ENCODE peak calls at places on chromosomes 11 and 22, in eight cellular contexts. G is aorta; Q is CD8-positive, alpha-beta T cell; H is heart left ventricle; A is GM12878; C is sigmoid colon; O is CD8-positive, alpha-beta memory T cell; J is effector memory CD4-positive, alpha-beta T cell. V is an unnamed sample.

GRCh38 chr11:100887659-100888058 is 200.6 kb downstream of the ARHGAP42 start:
- DNase-seq in H (no peak), O (no peak), J (no peak), Q (no peak), G (no peak), C (no peak), A (no peak), V (no peak)

GRCh38 chr11:103109818-103110388 is 677 bp downstream of the DYNC2H1 start:
- DNase-seq in A (no peak), O (no peak), Q (no peak), C (no peak), H (no peak), G (peak; percentile 42), J (no peak), V (no peak)

GRCh38 chr11:62546937-62547625 is 475 bp upstream of the AHNAK start:
- DNase-seq in G (peak; percentile 66), H (no peak), J (no peak), Q (no peak), O (no peak), A (no peak), C (no peak), V (no peak)

GRCh38 chr22:20981787-20982562 is at the start of gene LZTR1:
- DNase-seq in Q (peak; percentile 66), G (peak; percentile 91), C (peak; percentile 89), H (peak; percentile 91), J (peak; percentile 48), A (peak; percentile 32), O (peak; percentile 51), V (peak; percentile 86)

GRCh38 chr11:2432171-2432621 is 12.1 kb downstream of the TRPM5 start:
- DNase-seq in Q (no peak), C (no peak), H (peak; percentile 43), A (no peak), J (no peak), G (peak; percentile 45), O (no peak), V (no peak)

GRCh38 chr11:8025123-8025522 is 38.0 kb downstream of the EIF3F start:
- DNase-seq in J (no peak), H (no peak), C (no peak), G (no peak), A (no peak), Q (no peak), O (no peak), V (no peak)

GRCh38 chr22:24200616-24201212 is 19.4 kb downstream of the SUSD2 start:
- DNase-seq in Q (no peak), H (no peak), G (no peak), C (no peak), A (no peak), O (no peak), J (no peak), V (no peak)

GRCh38 chr11:84963240-84963639 is 663.9 kb downstream of the DLG2 start:
- DNase-seq in O (no peak), A (no peak), Q (no peak), G (no peak), H (no peak), C (no peak), J (no peak), V (no peak)

GRCh38 chr11:12950681-12951080 is 58.4 kb upstream of the RASSF10 start:
- DNase-seq in A (no peak), O (no peak), J (no peak), Q (no peak), G (no peak), H (no peak), C (no peak), V (no peak)

GRCh38 chr11:117443269-117444186 is 115.9 kb downstream of the CEP164 start:
- DNase-seq in A (no peak), O (no peak), G (peak; percentile 64), Q (no peak), H (peak; percentile 82), J (no peak), C (peak; percentile 69), V (peak; percentile 30)

GRCh38 chr22:38924197-38924952 is 33.0 kb upstream of the APOBEC3A start:
- DNase-seq in G (peak; percentile 88), O (no peak), J (no peak), C (peak; percentile 89), Q (no peak), A (no peak), H (no peak), V (no peak)

GRCh38 chr22:19742160-19743066 is 18.2 kb upstream of the TBX1 start:
- DNase-seq in G (no peak), Q (no peak), O (no peak), C (no peak), J (no peak), A (no peak), H (no peak), V (no peak)

GRCh38 chr22:19743081-19743480 is 17.5 kb upstream of the TBX1 start:
- DNase-seq in C (no peak), H (no peak), Q (no peak), O (no peak), A (no peak), G (no peak), J (no peak), V (no peak)

GRCh38 chr22:19745155-19746133 is 15.1 kb upstream of the TBX1 start:
- DNase-seq in Q (no peak), C (no peak), A (no peak), O (no peak), J (no peak), G (no peak), H (peak; percentile 78), V (no peak)

GRCh38 chr22:19744350-19745006 is 16.1 kb upstream of the TBX1 start:
- DNase-seq in G (no peak), A (no peak), J (no peak), H (no peak), C (no peak), O (no peak), Q (no peak), V (no peak)

DNA sequence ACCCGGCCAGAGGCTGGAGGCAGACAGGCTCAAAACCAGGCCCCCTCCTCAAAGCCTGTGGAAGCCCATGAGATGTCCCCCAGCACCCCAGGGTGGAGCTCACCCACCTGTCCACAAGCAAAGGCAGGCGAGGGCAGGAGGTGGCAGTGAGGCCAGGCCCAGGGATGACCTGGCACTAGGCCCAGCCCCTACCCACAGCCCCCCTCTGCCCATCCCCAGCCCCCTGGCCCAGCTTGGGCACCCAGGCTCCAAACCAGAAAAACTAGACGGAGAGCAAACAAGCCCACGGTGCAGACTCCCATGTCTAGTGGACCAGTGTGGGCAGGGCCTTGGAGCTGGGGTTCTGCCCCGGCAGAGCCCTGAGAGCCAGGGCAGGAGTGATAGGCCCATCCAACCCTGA is 17.0 kb upstream of the TBX1 start:
- DNase-seq in C (no peak), A (no peak), Q (no peak), G (no peak), O (no peak), H (no peak), J (no peak), V (no peak)
- H3K27ac ChIP-seq in C (no peak overlapping the region), A (no peak overlapping the region), Q (no peak overlapping the region), G (no peak overlapping the region), O (no peak overlapping the region), H (no peak overlapping the region), J (no peak overlapping the region), V (no peak overlapping the region)

GRCh38 chr11:43686207-43686606 is 5.7 kb downstream of the HSD17B12 start:
- DNase-seq in G (no peak), J (no peak), O (no peak), H (no peak), A (no peak), Q (no peak), C (no peak), V (no peak)
- H3K27ac ChIP-seq in G (no peak overlapping the region), J (no peak overlapping the region), O (no peak overlapping the region), H (peak overlapping the region; percentile 87), A (no peak overlapping the region), Q (no peak overlapping the region), C (no peak overlapping the region), V (no peak overlapping the region)

GRCh38 chr11:133946541-133947297 is 10.0 kb downstream of the IGSF9B start:
- DNase-seq in H (peak; percentile 65), G (no peak), Q (no peak), J (no peak), O (no peak), A (no peak), C (no peak), V (no peak)
- H3K27ac ChIP-seq in H (peak overlapping the region; percentile 49), G (no peak overlapping the region), Q (no peak overlapping the region), J (peak overlapping the region; percentile 5), O (no peak overlapping the region), A (no peak overlapping the region), C (peak overlapping the region; percentile 58), V (no peak overlapping the region)

GRCh38 chr11:10573028-10573427 is 4.6 kb upstream of the LYVE1 start:
- DNase-seq in H (no peak), C (no peak), A (no peak), G (no peak), J (no peak), Q (no peak), O (no peak), V (no peak)
- H3K27ac ChIP-seq in H (no peak overlapping the region), C (no peak overlapping the region), A (no peak overlapping the region), G (peak overlapping the region; percentile 85), J (no peak overlapping the region), Q (no peak overlapping the region), O (no peak overlapping the region), V (no peak overlapping the region)

DNA sequence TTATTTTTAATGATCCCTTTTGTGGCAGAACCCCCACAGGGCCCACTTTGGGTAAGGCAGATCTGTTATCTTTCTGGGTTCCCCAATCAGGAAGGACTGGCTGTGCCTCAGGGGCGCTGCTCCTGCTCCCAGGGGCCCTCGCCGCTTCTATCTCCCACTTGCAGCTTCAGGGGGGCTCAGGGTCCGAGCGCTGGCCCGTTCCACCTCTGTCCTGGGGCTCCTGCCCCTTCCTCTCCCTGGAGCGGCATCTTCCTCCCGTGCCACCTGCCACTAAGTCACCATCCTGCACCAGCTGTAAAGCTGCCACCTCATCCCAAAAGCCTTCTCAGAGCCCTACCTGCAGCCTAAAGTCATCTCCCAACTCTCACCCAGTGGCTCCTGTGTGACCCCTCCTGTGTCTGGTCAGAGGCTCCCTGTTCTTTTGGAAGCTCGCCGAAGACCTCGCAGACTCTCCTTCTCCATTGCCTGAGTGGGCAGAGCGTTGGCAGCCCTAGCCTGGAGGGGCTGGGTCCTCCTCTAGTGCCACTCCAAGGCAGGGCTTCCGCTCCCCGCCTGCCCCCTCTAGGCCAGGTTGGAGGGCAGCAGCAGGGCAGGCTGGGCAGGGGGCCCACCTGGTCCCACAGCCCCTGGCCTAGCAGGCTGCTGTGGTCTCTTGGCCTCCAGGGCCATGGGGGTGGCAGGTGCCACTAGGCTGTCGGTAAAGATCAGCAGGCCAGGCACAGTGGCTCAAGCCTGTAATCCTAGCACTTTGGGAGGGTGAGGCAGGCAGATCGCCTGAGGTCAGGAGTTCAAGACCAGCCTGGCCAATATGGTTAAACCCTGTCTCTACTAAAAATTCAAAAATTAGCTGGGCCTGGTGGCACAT is 106.7 kb downstream of the MORC2 start:
- DNase-seq in A (no peak), O (no peak), H (no peak), C (no peak), Q (no peak), J (no peak), G (peak; percentile 33), V (no peak)
- H3K27ac ChIP-seq in A (no peak overlapping the region), O (no peak overlapping the region), H (no peak overlapping the region), C (no peak overlapping the region), Q (no peak overlapping the region), J (no peak overlapping the region), G (no peak overlapping the region), V (no peak overlapping the region)

DNA sequence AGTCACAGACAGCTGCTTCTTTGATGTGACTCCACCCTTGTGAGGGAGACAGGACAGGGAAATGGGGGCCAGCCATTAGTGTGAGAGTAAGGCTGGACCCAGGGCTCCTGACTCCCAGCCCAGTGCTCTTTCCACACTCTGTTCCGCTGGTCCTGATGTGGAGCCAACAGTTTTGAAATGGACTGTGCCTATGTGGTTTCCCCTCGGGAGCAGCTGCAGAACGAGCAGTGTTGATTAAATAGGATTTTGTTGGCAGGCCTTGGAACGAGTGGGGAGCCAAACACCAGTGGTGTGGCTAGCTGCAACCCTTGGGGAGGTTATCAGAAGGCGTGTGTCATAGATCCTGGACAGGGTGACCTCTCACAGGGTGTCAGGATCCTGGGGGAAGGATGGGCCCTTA is 66.5 kb upstream of the AMPD3 start:
- DNase-seq in H (no peak), Q (no peak), C (peak; percentile 77), J (no peak), A (no peak), G (no peak), O (no peak), V (no peak)
- H3K27ac ChIP-seq in H (no peak overlapping the region), Q (no peak overlapping the region), C (peak overlapping the region; percentile 79), J (no peak overlapping the region), A (no peak overlapping the region), G (no peak overlapping the region), O (no peak overlapping the region), V (no peak overlapping the region)

V was measured in substantia nigra.